ENCODE peak calls at places on chromosomes 11 and 22, in ten cellular contexts. H is NT2/D1, D is neuronal stem cell, Y is HCT116, T is kidney, I is Karpas-422, G is fibroblast of lung, V is IMR-90, M is H9, S is GM23248. L is an unnamed sample.

GRCh38 chr11:17766590-17766989 is 32.0 kb downstream of the KCNC1 start:
- DNase-seq in V (no peak), H (no peak), G (no peak), M (peak), S (no peak), I (peak), Y (peak), D (no peak), T (peak), L (no peak)

GRCh38 chr22:24106385-24107381 is 74.6 kb upstream of the SUSD2 start:
- DNase-seq in T (no peak), I (peak), S (no peak), G (peak), D (no peak), Y (no peak), V (no peak), M (peak), H (no peak), L (no peak)

GRCh38 chr22:44731357-44731970 is 20.9 kb upstream of the ARHGAP8 start:
- DNase-seq in M (no peak), G (no peak), Y (no peak), V (no peak), S (no peak), D (no peak), I (no peak), T (no peak), H (no peak), L (no peak)

GRCh38 chr22:42399315-42400271 is 32.6 kb downstream of the NFAM1 start:
- DNase-seq in G (no peak), M (peak), T (peak), D (peak), H (no peak), S (no peak), Y (no peak), V (no peak), I (peak), L (no peak)

GRCh38 chr11:75035911-75036536 is 47.3 kb downstream of the NEU3 start:
- DNase-seq in I (peak), G (no peak), M (peak), S (peak), V (no peak), Y (peak), T (no peak), D (no peak), H (no peak), L (no peak)

GRCh38 chr22:46964773-46965550 is 202.5 kb downstream of the TBC1D22A start:
- DNase-seq in D (no peak), H (no peak), M (no peak), I (no peak), G (no peak), S (no peak), Y (no peak), T (peak), V (no peak), L (no peak)

GRCh38 chr11:71364176-71364671 is 84.0 kb downstream of the DHCR7 start:
- DNase-seq in H (no peak), S (no peak), Y (no peak), I (no peak), T (no peak), D (no peak), G (no peak), M (no peak), V (no peak), L (no peak)

GRCh38 chr11:120974466-120974865 is 49.4 kb upstream of the TBCEL start:
- DNase-seq in M (no peak), S (no peak), V (no peak), T (no peak), G (no peak), Y (no peak), I (no peak), H (no peak), D (no peak), L (no peak)

GRCh38 chr11:19441752-19442553 is 201.2 kb upstream of the E2F8 start:
- DNase-seq in G (peak), S (peak), T (peak), V (peak), I (no peak), D (no peak), Y (peak), M (no peak), H (no peak), L (peak)

GRCh38 chr11:116930177-116930576 is 92.8 kb upstream of the APOA1 start:
- DNase-seq in T (no peak), S (peak), D (no peak), G (peak), I (no peak), H (no peak), V (peak), M (no peak), Y (no peak), L (no peak)

GRCh38 chr22:41768420-41768819 is 32.1 kb upstream of the CCDC134 start:
- DNase-seq in T (no peak), M (no peak), I (no peak), H (no peak), S (peak), D (no peak), Y (no peak), G (no peak), V (peak), L (no peak)

GRCh38 chr11:130178441-130178971 is 18.9 kb downstream of the ST14 start:
- DNase-seq in M (no peak), I (no peak), V (peak), D (no peak), Y (no peak), G (no peak), S (no peak), T (peak), H (no peak), L (no peak)

GRCh38 chr22:25112538-25113253 is 87.0 kb upstream of the CRYBB3 start:
- DNase-seq in Y (no peak), G (no peak), I (no peak), V (no peak), T (no peak), D (no peak), M (no peak), H (no peak), S (no peak), L (no peak)

GRCh38 chr11:12842933-12843636 is 166.0 kb upstream of the RASSF10 start:
- DNase-seq in D (peak), G (peak), M (no peak), S (peak), I (no peak), Y (no peak), H (no peak), T (no peak), V (no peak), L (no peak)

GRCh38 chr22:40512426-40513136 is 123.9 kb downstream of the MRTFA start:
- DNase-seq in M (no peak), T (no peak), V (peak), G (peak), D (no peak), H (no peak), S (peak), I (no peak), Y (no peak), L (peak)

GRCh38 chr11:32052218-32052617 is 38.7 kb upstream of the RCN1 start:
- DNase-seq in T (peak), V (peak), Y (peak), H (peak), I (peak), G (peak), D (peak), S (peak), M (peak), L (no peak)

GRCh38 chr11:117818036-117818858 is 6.3 kb downstream of the FXYD2 start:
- DNase-seq in V (peak), S (no peak), Y (no peak), I (no peak), M (no peak), T (peak), D (no peak), G (peak), H (no peak), L (no peak)

GRCh38 chr11:112174789-112175595 is at the start of gene BCO2:
- DNase-seq in V (peak), G (peak), T (peak), Y (peak), I (peak), H (peak), M (peak), D (peak), S (peak), L (no peak)

GRCh38 chr11:91219501-91219900 is 996.7 kb upstream of the CHORDC1 start:
- DNase-seq in V (peak), G (peak), M (no peak), Y (no peak), S (no peak), H (no peak), T (no peak), I (no peak), D (no peak), L (no peak)

GRCh38 chr11:484616-485015 is 22.4 kb downstream of the RNH1 start:
- DNase-seq in Y (no peak), T (no peak), M (no peak), H (no peak), G (no peak), V (no peak), I (no peak), D (no peak), S (no peak), L (no peak)

GRCh38 chr22:26986884-26987283 is 329.5 kb downstream of the MIAT start:
- DNase-seq in D (no peak), G (no peak), S (no peak), Y (no peak), M (no peak), I (peak), V (no peak), T (no peak), H (no peak), L (no peak)
- H3K9ac ChIP-seq in D (no peak), G (no peak), S (no peak), Y (no peak), M (no peak), I (no peak), V (no peak), T (no peak), H (no peak), L (no peak)

DNA sequence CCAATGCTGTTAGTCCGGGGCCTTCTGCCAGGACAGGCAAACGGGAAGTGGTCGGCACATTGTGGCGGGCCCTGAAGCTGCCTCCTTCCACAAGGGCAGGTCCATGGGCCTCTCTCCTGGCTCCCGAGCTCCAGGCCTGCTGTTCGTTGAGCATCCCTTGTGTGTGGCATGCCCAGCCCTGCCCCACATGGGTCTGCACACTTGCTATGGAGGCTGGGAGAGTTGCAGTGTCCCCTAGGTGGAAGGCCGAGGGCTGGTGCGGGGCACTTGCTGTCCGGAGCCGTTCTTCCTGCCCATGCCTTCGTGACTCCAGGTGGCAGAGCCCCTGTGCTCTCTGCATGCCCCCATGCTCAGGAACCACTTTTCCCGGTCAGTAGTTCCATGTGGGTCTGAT is 26.0 kb upstream of the DGCR8 start:
- DNase-seq in H (no peak), M (no peak), V (no peak), I (no peak), T (no peak), Y (no peak), G (no peak), D (no peak), S (no peak), L (no peak)
- H3K9ac ChIP-seq in H (no peak), M (no peak), V (no peak), I (no peak), T (no peak), Y (no peak), G (no peak), D (peak), S (no peak), L (no peak)

GRCh38 chr11:66317322-66317765 is 500 bp upstream of the CD248 start:
- DNase-seq in T (peak), M (no peak), D (no peak), V (peak), G (peak), S (peak), I (peak), Y (no peak), H (no peak), L (no peak)
- H3K9ac ChIP-seq in T (no peak), M (no peak), D (peak), V (peak), G (peak), S (peak), I (peak), Y (no peak), H (peak), L (no peak)

GRCh38 chr11:99268895-99269294 is 248.1 kb downstream of the CNTN5 start:
- DNase-seq in D (no peak), S (no peak), Y (no peak), T (no peak), V (no peak), G (no peak), M (no peak), H (no peak), I (no peak), L (no peak)
- H3K9ac ChIP-seq in D (no peak), S (no peak), Y (no peak), T (no peak), V (no peak), G (no peak), M (no peak), H (no peak), I (no peak), L (no peak)

GRCh38 chr11:59011672-59012071 is 72.4 kb downstream of the GLYATL1 start:
- DNase-seq in I (no peak), Y (no peak), D (peak), S (no peak), V (no peak), M (peak), T (no peak), G (no peak), H (peak), L (no peak)

GRCh38 chr11:59012106-59012941 is 73.0 kb downstream of the GLYATL1 start:
- DNase-seq in T (no peak), H (no peak), I (no peak), V (no peak), Y (no peak), M (no peak), G (no peak), S (no peak), D (no peak), L (no peak)

GRCh38 chr11:59010693-59011092 is 71.4 kb downstream of the GLYATL1 start:
- DNase-seq in T (no peak), H (no peak), G (no peak), Y (no peak), S (no peak), M (no peak), I (no peak), D (no peak), V (no peak), L (no peak)

GRCh38 chr11:59009661-59010060 is 70.4 kb downstream of the GLYATL1 start:
- DNase-seq in S (no peak), D (no peak), Y (no peak), H (no peak), I (no peak), M (no peak), T (no peak), V (no peak), G (no peak), L (no peak)

GRCh38 chr11:59012942-59013256 is 73.2 kb upstream of the GLYATL1B start:
- DNase-seq in V (no peak), M (no peak), G (no peak), Y (no peak), D (no peak), S (no peak), I (no peak), H (no peak), T (no peak), L (no peak)
- H3K9ac ChIP-seq in V (no peak), M (no peak), G (no peak), Y (no peak), D (no peak), S (no peak), I (no peak), H (no peak), T (no peak), L (no peak)

DNA sequence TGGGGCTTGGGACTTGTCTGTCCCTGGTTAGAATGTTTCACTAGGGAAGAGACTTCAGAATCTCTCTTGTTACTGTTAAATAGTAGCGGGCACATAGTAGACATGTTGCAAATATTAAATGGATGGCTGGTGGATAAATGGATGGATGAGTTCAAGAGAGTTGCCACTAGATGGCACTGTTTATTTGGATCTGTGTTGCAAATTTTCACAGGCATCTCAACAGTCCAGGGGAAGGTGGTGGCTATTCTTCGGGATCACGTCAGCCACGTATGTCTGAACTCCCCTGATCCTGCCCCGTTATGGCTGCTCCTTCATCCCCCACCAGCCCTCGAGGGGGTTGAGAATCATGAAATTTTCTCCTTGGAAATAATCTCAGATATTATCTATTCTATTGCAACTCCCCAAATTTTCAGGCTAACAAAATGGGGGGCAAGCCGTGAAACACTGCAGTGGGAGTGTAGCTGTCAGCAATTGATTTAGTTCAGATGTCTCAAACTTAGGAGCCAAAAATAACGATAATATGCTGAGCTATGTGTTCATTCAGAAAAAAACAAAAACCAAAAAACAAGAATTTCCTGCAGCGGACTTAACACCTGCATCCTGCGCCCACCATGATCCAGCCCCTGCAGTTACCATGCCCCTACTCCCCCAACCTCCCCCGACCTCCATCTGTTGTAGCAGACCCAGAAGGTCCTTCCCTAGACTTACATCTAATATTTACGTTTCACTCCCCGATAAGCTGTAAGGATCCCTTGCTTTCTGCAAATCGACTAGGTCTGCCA is 29.1 kb upstream of the BIRC3 start:
- DNase-seq in T (no peak), Y (peak), V (peak), S (peak), I (peak), H (peak), G (peak), M (peak), D (peak), L (no peak)
- H3K9ac ChIP-seq in T (no peak), Y (no peak), V (no peak), S (peak), I (no peak), H (no peak), G (no peak), M (no peak), D (no peak), L (no peak)

DNA sequence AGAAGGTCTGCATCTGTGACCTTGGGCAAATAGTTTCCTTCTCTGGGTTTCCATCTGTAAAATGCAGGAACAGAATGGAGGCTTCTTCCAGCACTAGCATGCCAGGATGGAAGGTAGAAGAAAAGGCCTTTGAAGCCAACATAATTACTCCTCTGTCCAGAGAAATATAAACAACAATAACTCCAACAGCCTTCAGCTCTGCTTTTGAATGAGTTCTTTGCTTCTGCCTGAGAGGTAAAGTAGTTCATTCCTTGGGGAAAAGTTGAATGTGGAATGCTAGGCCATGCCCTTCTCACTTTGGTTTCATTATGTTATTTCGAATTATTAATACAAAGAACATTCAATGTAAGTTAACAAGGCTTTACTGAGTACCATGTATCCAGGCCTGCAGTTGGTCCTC is 61.2 kb upstream of the BLID start:
- DNase-seq in V (no peak), Y (no peak), M (no peak), T (no peak), G (no peak), S (no peak), H (no peak), I (no peak), D (no peak), L (no peak)
- H3K9ac ChIP-seq in V (peak), Y (peak), M (no peak), T (no peak), G (no peak), S (peak), H (no peak), I (no peak), D (no peak), L (peak)

GRCh38 chr22:48098936-48099245 is 1336.4 kb downstream of the TBC1D22A start:
- DNase-seq in T (no peak), S (no peak), I (no peak), Y (no peak), M (peak), D (no peak), G (no peak), V (no peak), H (no peak), L (no peak)
- H3K9ac ChIP-seq in T (no peak), S (no peak), I (peak), Y (no peak), M (no peak), D (no peak), G (no peak), V (no peak), H (no peak), L (no peak)

GRCh38 chr11:108617055-108617454 is 23.5 kb upstream of the EXPH5 start:
- DNase-seq in V (no peak), M (no peak), Y (no peak), H (no peak), D (no peak), T (no peak), S (no peak), I (no peak), G (no peak), L (no peak)
- H3K9ac ChIP-seq in V (no peak), M (no peak), Y (peak), H (no peak), D (no peak), T (no peak), S (no peak), I (no peak), G (no peak), L (peak)

L was measured in keratinocyte.